ENCODE peak calls at places on chromosomes 12 and 14, in four cellular contexts. A is stimulated activated CD4-positive, alpha-beta T cell treated with anti-CD3 and anti-CD28 coated beads, Interleukin-2, amount 100 ng/mL, for 48 hours; B is activated naive CD8-positive, alpha-beta T cell treated with anti-CD3 and anti-CD28 coated beads, Interleukin-2, amount 50 U/mL, for 24 hours; U is HFF-Myc. M is an unnamed sample.

GRCh38 chr12:81558031-81558430 is 201.1 kb downstream of the PPFIA2 start:
- DNase-seq in A (no peak), B (no peak), U (no peak), M (no peak)

GRCh38 chr14:97408937-97409860 is 612.0 kb downstream of the VRK1 start:
- DNase-seq in A (peak; percentile 33), B (peak; percentile 16), U (no peak), M (no peak)

GRCh38 chr14:60637490-60638452 is 11.5 kb downstream of the SIX1 start:
- DNase-seq in A (no peak), B (no peak), U (no peak), M (no peak)

GRCh38 chr12:3040026-3040656 is 37.0 kb upstream of the TSPAN9 start:
- DNase-seq in A (no peak), B (no peak), U (no peak), M (no peak)

GRCh38 chr12:80937391-80938238 is at the start of gene LIN7A:
- DNase-seq in A (no peak), B (no peak), U (no peak), M (no peak)

GRCh38 chr14:72892879-72893635 is 844 bp downstream of the DPF3 start:
- DNase-seq in A (no peak), B (peak; percentile 37), U (no peak), M (no peak)

GRCh38 chr12:14664434-14665023 is 31.9 kb downstream of the GUCY2C start:
- DNase-seq in A (peak; percentile 27), B (no peak), U (no peak), M (peak; percentile 12)

GRCh38 chr12:122282066-122282465 is 15.8 kb upstream of the VPS33A start:
- DNase-seq in A (no peak), B (no peak), U (peak; percentile 24), M (no peak)

GRCh38 chr12:75939016-75939642 is 92.4 kb downstream of the PHLDA1 start:
- DNase-seq in A (no peak), B (no peak), U (no peak), M (no peak)

GRCh38 chr12:104337030-104337558 is 33.6 kb downstream of the EID3 start:
- DNase-seq in A (no peak), B (no peak), U (no peak), M (no peak)

GRCh38 chr14:38255673-38256357 is at the start of gene CLEC14A:
- DNase-seq in A (no peak), B (peak; percentile 6), U (no peak), M (no peak)

GRCh38 chr12:76037130-76038105 is 5.8 kb upstream of the PHLDA1 start:
- DNase-seq in A (no peak), B (no peak), U (peak; percentile 70), M (no peak)

GRCh38 chr14:99764222-99764706 is 28.9 kb upstream of the EML1 start:
- DNase-seq in A (no peak), B (no peak), U (no peak), M (no peak)

GRCh38 chr14:71789005-71789404 is 143.2 kb upstream of the RGS6 start:
- DNase-seq in A (no peak), B (no peak), U (no peak), M (no peak)

GRCh38 chr14:96146131-96146771 is 58.4 kb upstream of the BDKRB2 start:
- DNase-seq in A (no peak), B (no peak), U (no peak), M (no peak)

GRCh38 chr14:100824946-100825690 is 800 bp upstream of the MEG3 start:
- DNase-seq in A (no peak), B (no peak), U (no peak), M (no peak)

GRCh38 chr12:130253866-130254265 is 83.8 kb upstream of the PIWIL1 start:
- DNase-seq in A (no peak), B (no peak), U (no peak), M (no peak)

GRCh38 chr12:124379938-124380754 is 85.3 kb downstream of the RFLNA start:
- DNase-seq in A (no peak), B (no peak), U (no peak), M (no peak)

GRCh38 chr14:101458536-101459391 is 102.5 kb upstream of the DIO3 start:
- DNase-seq in A (no peak), B (no peak), U (no peak), M (no peak)

GRCh38 chr12:108532061-108532848 is 17.2 kb downstream of the FICD start:
- DNase-seq in A (no peak), B (no peak), U (peak; percentile 52), M (no peak)

GRCh38 chr12:97235102-97235501 is 227.5 kb upstream of the RMST start:
- DNase-seq in A (no peak), B (no peak), U (no peak), M (no peak)

GRCh38 chr12:67650528-67651379 is 2.2 kb downstream of the DYRK2 start:
- DNase-seq in A (no peak), B (no peak), U (no peak), M (no peak)

GRCh38 chr14:85731198-85731597 is 201.3 kb downstream of the FLRT2 start:
- DNase-seq in A (no peak), B (no peak), U (peak; percentile 1), M (no peak)

GRCh38 chr14:96052541-96053105 is 13.5 kb downstream of the C14orf132 start:
- DNase-seq in A (no peak), B (no peak), U (no peak), M (no peak)

GRCh38 chr12:129717438-129717837 is 186.4 kb downstream of the TMEM132D start:
- DNase-seq in A (no peak), B (no peak), U (no peak), M (no peak)

GRCh38 chr14:51479584-51480305 is 172.0 kb upstream of the FRMD6 start:
- DNase-seq in A (no peak), B (no peak), U (no peak), M (no peak)

GRCh38 chr12:64390275-64390851 is at the start of gene C12orf56:
- DNase-seq in A (no peak), B (peak; percentile 18), U (no peak), M (no peak)

GRCh38 chr14:34971801-34972200 is 11.0 kb upstream of the SRP54 start:
- DNase-seq in A (no peak), B (no peak), U (no peak), M (peak; percentile 13)

GRCh38 chr12:4679711-4680110 is 30.8 kb downstream of the NDUFA9 start:
- DNase-seq in A (no peak), B (no peak), U (no peak), M (no peak)

GRCh38 chr12:2974560-2974971 is 15.4 kb downstream of the TEAD4 start:
- DNase-seq in A (no peak), B (no peak), U (no peak), M (no peak)

GRCh38 chr14:104659146-104659545 is 30.3 kb upstream of the INF2 start:
- DNase-seq in A (no peak), B (no peak), U (no peak), M (no peak)

GRCh38 chr14:99685061-99685995 is 1.2 kb downstream of the CYP46A1 start:
- DNase-seq in A (no peak), B (no peak), U (no peak), M (no peak)

GRCh38 chr14:44803239-44803905 is 158.4 kb downstream of the KLHL28 start:
- DNase-seq in A (no peak), B (no peak), U (peak; percentile 22), M (peak; percentile 25)

GRCh38 chr14:63039800-63040380 is 5.4 kb downstream of the KCNH5 start:
- DNase-seq in A (no peak), B (no peak), U (no peak), M (peak; percentile 13)

GRCh38 chr14:80628547-80628946 is 313.0 kb downstream of the CEP128 start:
- DNase-seq in A (no peak), B (no peak), U (no peak), M (no peak)

GRCh38 chr12:24418157-24418556 is 468.7 kb upstream of the SOX5 start:
- DNase-seq in A (no peak), B (no peak), U (no peak), M (no peak)

GRCh38 chr12:8157484-8158198 is 826 bp downstream of the ZNF705A start:
- DNase-seq in A (no peak), B (no peak), U (no peak), M (no peak)